ENCODE peak calls at places on chromosomes 3 and 15, in nine cellular contexts. E, J, P, H, S, U, C, Y and L are unnamed samples.

GRCh38 chr3:130915567-130916292 is 21.8 kb downstream of the ATP2C1 start:
- DNase-seq in S (no peak), Y (no peak), U (no peak), C (no peak), P (no peak), H (no peak), J (no peak), E (no peak), L (no peak)

GRCh38 chr3:125057186-125057850 is 1.5 kb upstream of the HEG1 start:
- DNase-seq in S (no peak), J (no peak), P (peak), Y (no peak), E (no peak), U (peak), H (no peak), C (no peak), L (no peak)

GRCh38 chr15:58297639-58298038 is 134.2 kb upstream of the LIPC start:
- DNase-seq in Y (no peak), E (no peak), S (no peak), C (no peak), P (no peak), H (no peak), U (no peak), J (no peak), L (no peak)

GRCh38 chr3:181210275-181210674 is 220.7 kb upstream of the DNAJC19 start:
- DNase-seq in Y (no peak), C (no peak), S (no peak), J (no peak), H (no peak), E (peak), U (no peak), P (peak), L (no peak)

GRCh38 chr15:38535451-38536200 is 29.0 kb downstream of the RASGRP1 start:
- DNase-seq in P (peak), E (no peak), J (no peak), Y (no peak), S (no peak), H (no peak), U (no peak), C (no peak), L (no peak)

GRCh38 chr3:4416427-4416826 is 50.6 kb downstream of the SUMF1 start:
- DNase-seq in E (no peak), P (no peak), U (no peak), H (no peak), S (no peak), C (no peak), J (no peak), Y (no peak), L (no peak)

GRCh38 chr15:59741274-59741906 is 52.3 kb upstream of the BNIP2 start:
- DNase-seq in Y (no peak), U (peak), P (peak), C (no peak), S (no peak), H (no peak), J (no peak), E (peak), L (peak)

GRCh38 chr3:168159473-168159872 is 63.7 kb upstream of the GOLIM4 start:
- DNase-seq in C (no peak), P (no peak), S (no peak), Y (no peak), H (no peak), U (no peak), E (no peak), J (no peak), L (no peak)